ENCODE peak calls at places on chromosome 7, in eight cellular contexts. O is upper lobe of right lung; C is heart right ventricle; Y is aorta; P is CD8-positive, alpha-beta memory T cell; A is naive thymus-derived CD4-positive, alpha-beta T cell; H is right lobe of liver; Q is lower lobe of right lung. R is an unnamed sample. For H3K27me3, the result is how much of the 10 kb centered on the place peaks cover.

GRCh38 chr7:23546897-23547572 is 15.3 kb upstream of the TRA2A start:
- DNase-seq in O (no peak), C (peak), Y (peak), P (peak), A (peak), H (no peak), Q (peak), R (peak)

GRCh38 chr7:5532520-5533335 is 109.1 kb upstream of the TNRC18 start:
- DNase-seq in O (peak), C (peak), Y (peak), P (peak), A (peak), H (peak), Q (peak), R (no peak)

GRCh38 chr7:43148161-43148731 is 35.8 kb downstream of the HECW1 start:
- DNase-seq in O (no peak), C (no peak), Y (no peak), P (no peak), A (no peak), H (no peak), Q (no peak), R (no peak)

GRCh38 chr7:91957236-91957635 is 16.6 kb downstream of the AKAP9 start:
- DNase-seq in O (no peak), C (no peak), Y (no peak), P (no peak), A (no peak), H (no peak), Q (no peak), R (no peak)

GRCh38 chr7:130384841-130385599 is 4.7 kb downstream of the CPA1 start:
- DNase-seq in O (no peak), C (no peak), Y (peak), P (no peak), A (no peak), H (no peak), Q (no peak), R (no peak)

GRCh38 chr7:20574784-20575757 is 40.4 kb upstream of the ABCB5 start:
- DNase-seq in O (no peak), C (no peak), Y (no peak), P (no peak), A (no peak), H (no peak), Q (no peak), R (no peak)

GRCh38 chr7:121167971-121168370 is 160.8 kb upstream of the WNT16 start:
- DNase-seq in O (no peak), C (no peak), Y (no peak), P (no peak), A (no peak), H (no peak), Q (no peak), R (peak)

GRCh38 chr7:121169469-121169868 is 159.3 kb upstream of the WNT16 start:
- DNase-seq in O (no peak), C (no peak), Y (no peak), P (no peak), A (no peak), H (no peak), Q (no peak), R (no peak)

GRCh38 chr7:139153832-139154231 is 44.3 kb upstream of the ZC3HAV1 start:
- DNase-seq in O (no peak), C (no peak), Y (no peak), P (no peak), A (no peak), H (no peak), Q (no peak), R (peak)

GRCh38 chr7:31562002-31562401 is 48.1 kb downstream of the ITPRID1 start:
- DNase-seq in O (no peak), C (no peak), Y (no peak), P (no peak), A (no peak), H (no peak), Q (no peak), R (no peak)

GRCh38 chr7:93160410-93160809 is 12.2 kb upstream of the SAMD9L start:
- DNase-seq in O (no peak), C (no peak), Y (no peak), P (no peak), A (no peak), H (no peak), Q (no peak), R (peak)

GRCh38 chr7:49580000-49580399 is 193.4 kb upstream of the VWC2 start:
- DNase-seq in O (no peak), C (no peak), Y (peak), P (no peak), A (no peak), H (no peak), Q (no peak), R (no peak)

GRCh38 chr7:47552631-47553030 is 29.3 kb downstream of the TNS3 start:
- DNase-seq in O (no peak), C (no peak), Y (peak), P (no peak), A (no peak), H (no peak), Q (no peak), R (no peak)

DNA sequence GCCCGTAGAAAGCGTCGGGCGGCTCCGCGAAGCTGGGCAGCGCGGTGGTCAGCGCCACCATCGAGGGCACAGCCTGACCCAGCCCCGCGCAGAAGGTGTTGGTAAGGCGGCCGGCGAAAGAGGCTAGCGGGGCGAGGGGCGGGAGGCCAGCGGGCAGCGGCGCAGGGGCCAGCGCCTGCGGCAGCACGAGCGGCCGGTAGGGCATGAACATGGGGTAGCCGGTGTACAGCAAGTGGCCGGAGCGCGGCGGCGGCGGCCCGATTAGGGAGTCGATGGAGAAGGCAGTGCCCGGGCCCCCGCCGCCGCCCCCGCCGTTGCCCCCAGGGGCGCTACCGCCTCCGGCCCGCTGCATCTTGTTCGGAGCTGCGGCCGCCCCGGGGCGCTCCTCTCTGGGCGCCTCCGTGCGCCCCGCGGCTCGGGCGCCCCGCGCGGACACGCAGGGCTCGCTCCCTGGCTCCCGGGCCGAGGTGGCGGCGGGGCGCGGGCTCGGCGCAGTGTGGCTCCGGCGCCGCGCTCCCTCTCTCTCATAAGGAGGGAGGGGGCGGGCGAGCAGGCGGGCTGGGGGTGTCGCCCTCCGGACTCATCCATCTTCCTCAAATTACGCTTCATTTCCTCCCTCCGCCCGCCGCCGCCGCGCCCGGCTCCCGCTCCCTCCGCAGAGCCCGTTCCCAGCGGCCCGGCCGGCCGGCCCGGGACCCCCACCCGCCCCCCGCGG is at the start of gene GBX1:
- DNase-seq in O (peak), C (no peak), Y (peak), P (no peak), A (no peak), H (no peak), Q (peak), R (no peak)
- H3K27me3 ChIP-seq in O (half or more), C (under half), Y (under half), P (under half), A (under half), H (under half), Q (half or more), R (half or more)

DNA sequence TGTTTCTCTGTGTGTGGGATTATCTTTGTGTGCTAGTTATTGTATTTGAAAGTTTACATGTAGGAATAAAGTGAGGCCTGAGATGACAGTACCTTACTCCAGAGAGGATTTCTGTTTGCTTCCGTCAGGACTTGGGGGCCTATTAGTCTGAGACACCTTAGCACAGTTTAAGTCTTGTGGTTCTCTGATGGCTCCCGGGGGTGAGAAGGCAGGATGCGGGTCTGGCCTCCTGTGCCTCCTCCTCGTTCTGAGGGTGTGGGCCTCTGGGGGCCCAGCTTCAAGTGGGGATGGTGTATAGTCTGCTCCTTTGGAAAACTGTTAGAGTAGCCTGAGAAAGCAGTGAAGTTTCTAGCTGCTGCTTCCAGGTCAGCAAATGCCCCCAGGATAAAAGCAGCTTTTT is 12.4 kb downstream of the MTURN start:
- DNase-seq in O (no peak), C (no peak), Y (no peak), P (no peak), A (no peak), H (no peak), Q (no peak), R (no peak)
- H3K4me3 ChIP-seq in O (no peak), C (no peak), Y (no peak), P (no peak), A (no peak), H (no peak), Q (no peak), R (no peak)

GRCh38 chr7:98903246-98903645 is 24.9 kb downstream of the TRRAP start:
- DNase-seq in O (no peak), C (no peak), Y (no peak), P (no peak), A (no peak), H (no peak), Q (no peak), R (no peak)
- H3K27ac ChIP-seq in O (no peak), C (no peak), Y (no peak), P (no peak), A (no peak), H (no peak), Q (no peak), R (no peak)

GRCh38 chr7:25857376-25858067 is 294.5 kb upstream of the NFE2L3 start:
- DNase-seq in O (no peak), C (no peak), Y (no peak), P (no peak), A (no peak), H (no peak), Q (no peak), R (no peak)

GRCh38 chr7:25858200-25858561 is 293.8 kb upstream of the NFE2L3 start:
- DNase-seq in O (no peak), C (no peak), Y (no peak), P (no peak), A (no peak), H (no peak), Q (no peak), R (no peak)

GRCh38 chr7:25859412-25859704 is 292.6 kb upstream of the NFE2L3 start:
- DNase-seq in O (no peak), C (no peak), Y (no peak), P (no peak), A (no peak), H (no peak), Q (no peak), R (no peak)

GRCh38 chr7:25859732-25860131 is 292.3 kb upstream of the NFE2L3 start:
- DNase-seq in O (no peak), C (no peak), Y (no peak), P (no peak), A (no peak), H (no peak), Q (no peak), R (no peak)

DNA sequence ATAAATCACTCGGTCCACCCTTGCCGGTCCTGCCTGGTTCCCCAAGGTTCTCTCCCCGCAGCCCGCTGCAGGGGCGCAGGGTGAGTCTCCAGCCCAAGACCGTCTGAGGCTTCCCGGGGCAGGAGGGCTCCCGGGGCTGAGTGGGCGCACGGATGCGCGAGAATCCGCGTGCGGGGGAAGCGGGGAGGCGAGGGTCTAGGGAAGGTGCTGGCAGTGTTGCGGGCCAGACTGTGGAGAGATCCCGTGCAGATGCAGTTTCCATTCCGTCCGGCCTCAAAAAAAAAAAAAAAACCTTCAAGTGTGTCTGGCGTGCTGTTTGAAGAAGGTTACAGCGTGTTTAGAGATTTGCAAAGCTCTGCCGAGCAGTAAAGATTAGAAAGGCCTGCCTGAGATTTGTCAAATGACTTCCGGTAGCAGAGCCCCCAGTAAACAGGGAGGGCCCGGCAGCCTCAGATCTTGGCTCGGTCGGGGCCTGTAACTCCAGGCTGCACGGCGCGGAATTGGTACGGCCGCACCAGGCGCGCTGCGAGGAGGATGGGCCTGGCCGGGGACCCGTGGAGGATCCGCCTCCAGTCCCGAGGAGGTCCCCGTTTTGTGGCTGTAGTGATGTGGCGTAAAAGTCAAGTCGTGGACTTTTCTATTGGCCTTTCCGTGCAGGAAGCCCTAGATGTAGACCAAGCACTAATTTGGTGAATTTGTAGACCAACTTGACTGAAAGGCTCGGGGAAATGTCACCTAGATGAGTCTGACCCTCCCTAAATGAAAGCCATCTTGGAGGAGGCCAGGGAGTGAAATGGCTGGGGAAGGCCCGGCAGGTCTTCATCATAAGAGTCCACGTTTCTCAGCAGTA is 293.2 kb upstream of the NFE2L3 start:
- DNase-seq in O (no peak), C (no peak), Y (no peak), P (no peak), A (no peak), H (no peak), Q (no peak), R (no peak)
- H3K27me3 ChIP-seq in O (half or more), C (under half), Y (under half), P (half or more), A (under half), H (half or more), Q (half or more), R (under half)

GRCh38 chr7:16754869-16755317 is 1.3 kb downstream of the TSPAN13 start:
- DNase-seq in O (no peak), C (no peak), Y (no peak), P (no peak), A (no peak), H (no peak), Q (no peak), R (no peak)

GRCh38 chr7:16753932-16754571 is 497 bp downstream of the TSPAN13 start:
- DNase-seq in O (peak), C (peak), Y (peak), P (no peak), A (peak), H (peak), Q (peak), R (peak)

GRCh38 chr7:16753102-16753931 is at the start of gene TSPAN13:
- DNase-seq in O (peak), C (peak), Y (peak), P (peak), A (peak), H (peak), Q (peak), R (peak)

GRCh38 chr7:16758634-16759602 is 5.4 kb downstream of the TSPAN13 start:
- DNase-seq in O (no peak), C (no peak), Y (no peak), P (no peak), A (no peak), H (no peak), Q (no peak), R (no peak)

DNA sequence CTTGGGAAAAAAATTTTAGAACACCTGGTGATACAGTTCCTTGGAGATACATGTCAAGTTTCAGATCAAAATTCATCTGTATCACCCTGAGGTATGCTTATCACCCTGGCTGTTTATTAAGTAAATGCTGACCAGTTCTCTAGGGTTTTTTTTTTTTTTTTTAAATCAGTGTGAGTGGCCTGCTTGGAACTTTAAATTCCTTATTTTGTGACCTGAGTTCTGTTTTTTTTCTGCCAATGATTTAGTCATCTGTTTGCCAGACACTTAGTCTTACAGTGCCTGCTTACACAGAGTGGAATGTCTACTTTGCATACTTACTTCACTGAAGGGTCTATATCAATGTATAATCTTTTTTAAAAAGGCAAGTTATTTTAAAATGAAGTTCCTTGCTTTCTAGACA is 1.8 kb downstream of the TSPAN13 start:
- DNase-seq in O (no peak), C (no peak), Y (no peak), P (no peak), A (no peak), H (no peak), Q (no peak), R (no peak)
- H3K4me3 ChIP-seq in O (peak), C (no peak), Y (no peak), P (no peak), A (no peak), H (no peak), Q (peak), R (no peak)

R was measured in brain microvascular endothelial cell.